ENCODE peak calls at places on chromosome 22, in six cellular contexts. I is spleen, R is transverse colon, A is adrenal gland, Z is sigmoid colon, W is tibial nerve. U is an unnamed sample.

GRCh38 chr22:50641696-50642607 is 14.0 kb upstream of the ARSA start:
- DNase-seq in Z (peak; percentile 64), A (no peak), R (no peak), I (no peak), W (no peak), U (peak; percentile 45)

GRCh38 chr22:47397673-47398072 is 635.2 kb downstream of the TBC1D22A start:
- DNase-seq in A (no peak), I (peak; percentile 59), W (no peak), R (no peak), Z (no peak), U (no peak)

GRCh38 chr22:20725987-20726558 is 47.8 kb upstream of the SERPIND1 start:
- DNase-seq in I (peak; percentile 41), A (no peak), W (no peak), Z (no peak), R (no peak), U (no peak)

GRCh38 chr22:21824439-21824912 is 43.0 kb downstream of the MAPK1 start:
- DNase-seq in I (no peak), A (no peak), R (no peak), W (no peak), Z (no peak), U (no peak)

GRCh38 chr22:17678817-17679385 is 40.3 kb downstream of the BCL2L13 start:
- DNase-seq in A (no peak), I (no peak), Z (no peak), W (no peak), R (no peak), U (no peak)

GRCh38 chr22:32644252-32645100 is 157.0 kb upstream of the TIMP3 start:
- DNase-seq in I (peak; percentile 82), R (peak; percentile 50), W (no peak), A (peak; percentile 33), Z (peak; percentile 83), U (peak; percentile 44)

GRCh38 chr22:22748297-22748743 is 103.9 kb downstream of the GGTLC2 start:
- DNase-seq in Z (no peak), R (peak; percentile 54), A (peak; percentile 43), W (peak; percentile 75), I (no peak), U (peak; percentile 62)

GRCh38 chr22:26038365-26038764 is 130.9 kb upstream of the SEZ6L start:
- DNase-seq in I (no peak), W (no peak), A (no peak), Z (no peak), R (no peak), U (no peak)

GRCh38 chr22:24424001-24424900 is 3.1 kb upstream of the ADORA2A start:
- DNase-seq in A (no peak), R (no peak), I (peak; percentile 92), W (no peak), Z (no peak), U (no peak)

GRCh38 chr22:41512421-41513194 is 31.7 kb downstream of the POLR3H start:
- DNase-seq in A (peak; percentile 74), Z (no peak), R (no peak), I (no peak), W (no peak), U (peak; percentile 63)

GRCh38 chr22:41348964-41349484 is 32.7 kb upstream of the TEF start:
- DNase-seq in I (no peak), R (no peak), Z (no peak), W (no peak), A (no peak), U (no peak)

GRCh38 chr22:17268501-17269223 is 49.4 kb upstream of the ADA2 start:
- DNase-seq in A (no peak), Z (no peak), R (no peak), I (no peak), W (no peak), U (no peak)

GRCh38 chr22:30606455-30607299 is at the start of gene TCN2:
- DNase-seq in I (peak; percentile 88), R (peak; percentile 86), Z (peak; percentile 88), W (peak; percentile 64), A (peak; percentile 75), U (peak; percentile 68)

GRCh38 chr22:24284747-24285203 is 14.1 kb downstream of the SPECC1L start:
- DNase-seq in I (no peak), W (no peak), R (no peak), Z (no peak), A (no peak), U (no peak)

GRCh38 chr22:29700206-29700948 is 19.4 kb upstream of the CABP7 start:
- DNase-seq in A (peak; percentile 14), R (no peak), I (no peak), W (no peak), Z (no peak), U (no peak)

GRCh38 chr22:36860821-36861659 is at the start of gene NCF4:
- DNase-seq in W (peak; percentile 61), Z (peak; percentile 87), I (peak; percentile 95), A (peak; percentile 51), R (peak; percentile 77), U (no peak)

GRCh38 chr22:33919591-33920501 is at the start of gene LARGE1:
- DNase-seq in R (peak; percentile 67), W (no peak), I (peak; percentile 84), A (peak; percentile 44), Z (peak; percentile 79), U (peak; percentile 53)

GRCh38 chr22:35783943-35784614 is 66.4 kb downstream of the APOL5 start:
- DNase-seq in I (no peak), A (no peak), Z (no peak), W (no peak), R (no peak), U (no peak)

GRCh38 chr22:31091106-31091975 is 10.2 kb downstream of the SMTN start:
- DNase-seq in W (no peak), Z (peak; percentile 98), R (peak; percentile 62), I (no peak), A (peak; percentile 16), U (no peak)

GRCh38 chr22:25021976-25022711 is 69.6 kb downstream of the KIAA1671 start:
- DNase-seq in R (no peak), A (no peak), Z (no peak), W (no peak), I (no peak), U (no peak)

GRCh38 chr22:47190276-47190956 is 428.0 kb downstream of the TBC1D22A start:
- DNase-seq in A (peak; percentile 3), Z (peak; percentile 47), W (no peak), R (no peak), I (peak; percentile 61), U (peak; percentile 31)

GRCh38 chr22:25192406-25192805 is 7.3 kb upstream of the CRYBB3 start:
- DNase-seq in I (no peak), Z (no peak), W (no peak), A (no peak), R (no peak), U (no peak)

GRCh38 chr22:17079572-17079971 is 5.2 kb upstream of the IL17RA start:
- DNase-seq in A (no peak), R (no peak), Z (no peak), I (no peak), W (no peak), U (no peak)

DNA sequence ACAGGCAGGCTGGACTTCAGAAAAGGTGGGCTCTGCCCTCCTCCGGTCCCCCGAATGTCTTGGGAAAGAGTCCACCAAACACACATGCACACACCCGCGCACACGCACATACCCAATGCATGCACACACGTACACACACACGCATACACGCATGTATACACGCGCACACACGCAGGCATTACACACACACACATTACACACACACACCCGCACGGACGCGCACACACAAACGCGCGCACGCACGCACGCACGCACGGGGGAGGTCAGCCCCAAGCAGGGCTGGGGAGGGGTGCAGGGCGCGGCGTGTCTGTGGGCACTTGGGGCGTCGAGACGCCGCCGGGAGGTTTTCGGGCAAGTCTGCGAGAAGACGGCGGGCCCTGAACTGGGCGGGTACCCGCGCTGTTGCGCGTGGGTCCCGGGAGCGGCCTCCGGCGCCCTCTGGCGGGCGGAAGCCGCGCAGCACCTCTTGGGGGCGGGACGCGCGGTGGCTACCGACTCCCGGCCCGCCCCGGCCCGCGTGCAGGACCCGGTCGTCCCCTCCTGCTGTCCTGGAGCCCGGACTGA is 3.5 kb downstream of the SEPTIN5 start:
- DNase-seq in W (peak; percentile 60), A (peak; percentile 83), R (peak; percentile 77), Z (peak; percentile 86), I (peak; percentile 96), U (peak; percentile 81)
- TF ChIP-seq POLR2A in W (no peak), A (no peak), R (no peak), Z (no peak), I (no peak), U (no peak)

DNA sequence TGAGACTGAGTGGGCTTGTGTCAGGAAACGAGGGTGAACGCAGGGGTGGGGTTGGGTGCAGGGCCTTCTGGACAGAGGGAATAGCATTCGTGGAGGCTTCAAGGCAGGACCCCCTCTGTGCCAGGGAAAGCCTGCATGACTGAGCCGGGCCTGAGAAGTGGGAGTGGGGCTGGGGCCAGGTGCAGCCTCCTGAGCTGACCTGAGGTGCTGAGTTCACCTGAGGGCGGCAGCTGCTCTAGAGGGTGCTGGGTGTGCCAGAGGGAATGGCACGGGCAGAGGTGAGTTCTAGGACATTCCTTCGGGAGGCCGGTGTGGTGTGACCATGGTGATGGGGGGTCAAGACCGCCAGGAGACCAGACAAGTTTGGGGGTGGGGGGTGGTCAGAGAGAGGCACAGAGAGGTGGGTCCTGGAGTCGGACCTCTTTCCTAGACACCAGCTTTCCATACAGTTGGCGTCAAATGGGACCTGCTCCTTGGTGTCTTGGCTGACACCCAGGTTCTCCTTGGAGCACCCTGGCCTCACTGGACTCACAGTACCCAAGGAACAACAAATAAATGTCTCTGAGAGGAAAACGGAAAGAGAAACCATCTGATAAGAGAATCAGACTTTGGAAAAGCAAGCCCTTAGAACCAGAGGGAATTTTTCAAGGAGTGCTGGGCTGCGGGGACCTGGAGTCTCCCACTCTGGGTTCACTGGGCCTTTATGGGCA is 7.7 kb downstream of the MPPED1 start:
- DNase-seq in R (no peak), I (no peak), Z (no peak), A (no peak), W (no peak), U (no peak)
- H3K27me3 ChIP-seq in R (peaks cover 42% of the 10 kb centered on the region), I (no peaks in the 10 kb centered on the region), Z (peaks cover 48% of the 10 kb centered on the region), A (peaks cover 8% of the 10 kb centered on the region), W (no peaks in the 10 kb centered on the region), U (no peaks in the 10 kb centered on the region)

GRCh38 chr22:42910221-42910942 is 53.3 kb upstream of the ARFGAP3 start:
- DNase-seq in W (no peak), A (no peak), I (no peak), R (no peak), Z (no peak), U (no peak)
- TF ChIP-seq CTCF in W (no peak), A (no peak), I (no peak), R (no peak), Z (no peak), U (no peak)

GRCh38 chr22:39240841-39241631 is 3.7 kb downstream of the PDGFB start:
- DNase-seq in I (no peak), R (peak; percentile 73), A (no peak), Z (peak; percentile 86), W (peak; percentile 36), U (no peak)
- TF ChIP-seq POLR2A in I (no peak), R (peak; percentile 14), A (no peak), Z (no peak), W (no peak), U (no peak)

GRCh38 chr22:49359061-49359460 is 468.6 kb downstream of the BRD1 start:
- DNase-seq in R (no peak), A (no peak), I (peak; percentile 41), W (no peak), Z (no peak), U (no peak)
- H3K27me3 ChIP-seq in R (peaks cover 35% of the 10 kb centered on the region), A (no peaks in the 10 kb centered on the region), I (no peaks in the 10 kb centered on the region), W (no peaks in the 10 kb centered on the region), Z (peaks cover 47% of the 10 kb centered on the region), U (no peaks in the 10 kb centered on the region)